ENCODE peak calls at places on chromosome X, in eight cellular contexts. One of them, this sample, is unnamed.

GRCh38 chrX:24190500-24191156 is 41.1 kb downstream of the ZFX start:
- DNase-seq in suprapubic skin: no peak
- DNase-seq in uterus: no peak
- DNase-seq in spleen: no peak
- DNase-seq in HepG2: peak
- DNase-seq in tibial nerve: no peak
- DNase-seq in breast epithelium: no peak
- DNase-seq in ovary: no peak
- DNase-seq in this sample: no peak

GRCh38 chrX:80807606-80808159 is 2.0 kb downstream of the BRWD3 start:
- DNase-seq in suprapubic skin: no peak
- DNase-seq in uterus: no peak
- DNase-seq in spleen: no peak
- DNase-seq in HepG2: no peak
- DNase-seq in tibial nerve: no peak
- DNase-seq in breast epithelium: peak
- DNase-seq in ovary: no peak
- DNase-seq in this sample: no peak

GRCh38 chrX:129979207-129979920 is 3.1 kb upstream of the BCORL1 start:
- DNase-seq in suprapubic skin: peak
- DNase-seq in uterus: peak
- DNase-seq in spleen: peak
- DNase-seq in HepG2: no peak
- DNase-seq in tibial nerve: no peak
- DNase-seq in breast epithelium: no peak
- DNase-seq in ovary: peak
- DNase-seq in this sample: no peak

GRCh38 chrX:57353472-57354132 is 67.1 kb downstream of the FAAH2 start:
- DNase-seq in suprapubic skin: no peak
- DNase-seq in uterus: no peak
- DNase-seq in spleen: no peak
- DNase-seq in HepG2: no peak
- DNase-seq in tibial nerve: no peak
- DNase-seq in breast epithelium: no peak
- DNase-seq in ovary: no peak
- DNase-seq in this sample: no peak

GRCh38 chrX:11758400-11759171 is 549 bp downstream of the MSL3 start:
- DNase-seq in suprapubic skin: peak
- DNase-seq in uterus: peak
- DNase-seq in spleen: peak
- DNase-seq in HepG2: peak
- DNase-seq in tibial nerve: peak
- DNase-seq in breast epithelium: peak
- DNase-seq in ovary: peak
- DNase-seq in this sample: peak

GRCh38 chrX:49199906-49200771 is at the start of gene SYP:
- DNase-seq in suprapubic skin: peak
- DNase-seq in uterus: peak
- DNase-seq in spleen: peak
- DNase-seq in HepG2: peak
- DNase-seq in tibial nerve: peak
- DNase-seq in breast epithelium: peak
- DNase-seq in ovary: peak
- DNase-seq in this sample: peak

GRCh38 chrX:34778961-34779360 is 121.9 kb upstream of the TMEM47 start:
- DNase-seq in suprapubic skin: no peak
- DNase-seq in uterus: no peak
- DNase-seq in spleen: no peak
- DNase-seq in HepG2: no peak
- DNase-seq in tibial nerve: no peak
- DNase-seq in breast epithelium: no peak
- DNase-seq in ovary: no peak
- DNase-seq in this sample: no peak

GRCh38 chrX:71111851-71112468 is 583 bp upstream of the IL2RG start:
- DNase-seq in suprapubic skin: no peak
- DNase-seq in uterus: no peak
- DNase-seq in spleen: peak
- DNase-seq in HepG2: no peak
- DNase-seq in tibial nerve: no peak
- DNase-seq in breast epithelium: no peak
- DNase-seq in ovary: no peak
- DNase-seq in this sample: no peak

GRCh38 chrX:84199688-84200087 is 11.7 kb upstream of the RPS6KA6 start:
- DNase-seq in suprapubic skin: no peak
- DNase-seq in uterus: no peak
- DNase-seq in spleen: no peak
- DNase-seq in HepG2: no peak
- DNase-seq in tibial nerve: no peak
- DNase-seq in breast epithelium: no peak
- DNase-seq in ovary: no peak
- DNase-seq in this sample: no peak

GRCh38 chrX:103758555-103758954 is 18.1 kb upstream of the PLP1 start:
- DNase-seq in suprapubic skin: no peak
- DNase-seq in uterus: no peak
- DNase-seq in spleen: no peak
- DNase-seq in HepG2: no peak
- DNase-seq in tibial nerve: no peak
- DNase-seq in breast epithelium: no peak
- DNase-seq in ovary: no peak
- DNase-seq in this sample: no peak

DNA sequence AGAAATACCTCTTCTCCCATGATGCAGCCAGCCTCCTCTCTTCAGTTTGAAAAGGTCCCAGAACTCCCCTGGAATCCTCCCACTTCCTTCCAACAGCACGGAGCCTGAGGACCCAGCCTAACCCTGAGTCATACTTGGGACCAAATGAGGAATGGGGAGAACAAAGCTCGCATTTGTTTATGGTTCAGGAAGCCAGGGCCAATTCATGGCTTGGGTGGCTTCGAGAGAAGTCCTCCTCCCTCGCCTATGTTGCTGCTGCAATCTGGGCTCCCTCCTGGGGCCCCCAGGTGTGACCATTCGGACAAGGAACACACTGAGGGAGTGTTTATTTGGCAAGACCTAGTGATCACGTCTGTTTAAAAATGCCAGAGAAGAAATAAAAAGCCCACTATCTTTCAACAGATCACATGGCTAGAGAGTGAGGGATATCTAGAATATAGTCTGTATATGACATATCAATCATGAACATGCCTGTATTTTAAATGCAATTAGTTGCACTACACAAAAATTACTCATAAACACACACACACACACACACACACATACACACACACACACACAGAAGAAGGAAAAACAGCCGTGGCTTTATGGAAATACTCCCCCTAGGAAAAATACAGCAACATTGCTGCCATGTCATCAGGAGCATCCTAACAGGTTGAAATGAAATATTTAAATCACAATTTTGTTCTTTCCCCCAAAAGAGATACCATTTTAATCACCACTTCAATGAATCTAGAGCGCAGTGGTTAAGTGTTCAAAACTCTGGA is 155.7 kb upstream of the MAP3K15 start:
- DNase-seq in suprapubic skin: no peak
- DNase-seq in uterus: peak
- DNase-seq in spleen: no peak
- DNase-seq in HepG2: peak
- DNase-seq in tibial nerve: peak
- DNase-seq in breast epithelium: no peak
- DNase-seq in ovary: peak
- DNase-seq in this sample: no peak
- TF ChIP-seq POLR2A in suprapubic skin: no peak
- TF ChIP-seq POLR2A in uterus: no peak
- TF ChIP-seq POLR2A in spleen: no peak
- TF ChIP-seq POLR2A in HepG2: no peak
- TF ChIP-seq POLR2A in tibial nerve: no peak
- TF ChIP-seq POLR2A in breast epithelium: no peak
- TF ChIP-seq POLR2A in ovary: no peak
- TF ChIP-seq POLR2A in this sample: no peak

DNA sequence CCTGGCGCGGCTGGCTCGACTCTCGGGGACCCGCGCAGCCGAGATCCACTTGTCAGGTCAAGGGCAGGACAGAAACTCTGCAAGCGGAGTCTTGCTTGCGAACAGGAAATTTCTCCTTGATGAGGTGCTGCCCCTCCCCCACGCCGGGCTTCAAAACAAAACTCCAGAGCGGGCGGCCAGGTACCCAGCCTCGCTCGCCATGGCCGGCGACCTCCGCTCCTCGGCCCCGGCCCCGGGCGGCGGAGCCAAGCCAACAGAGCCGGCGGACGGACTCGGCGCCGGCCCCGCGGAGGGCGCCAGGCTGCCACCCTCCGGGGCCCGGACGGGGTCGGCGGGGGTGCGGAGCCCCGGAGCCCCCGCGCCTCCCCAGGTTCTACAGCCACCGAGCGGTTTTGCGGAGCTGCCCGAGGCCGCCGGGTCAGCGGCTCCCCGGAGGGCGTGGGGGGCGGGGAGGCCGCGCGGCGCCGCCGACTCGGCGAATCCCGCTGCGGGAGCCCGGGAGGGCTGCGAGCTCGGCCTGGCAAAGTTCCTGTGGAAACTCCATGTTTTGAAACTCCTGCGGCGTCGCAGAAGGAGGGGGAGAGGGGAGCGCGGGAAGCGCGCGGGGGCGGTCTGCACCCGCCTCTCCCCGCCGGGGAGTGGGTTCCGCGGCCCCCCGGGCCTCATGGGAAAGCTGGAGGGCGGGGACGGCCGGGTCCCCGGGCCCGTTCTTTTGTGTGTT is 11.7 kb upstream of the BCOR start:
- DNase-seq in suprapubic skin: no peak
- DNase-seq in uterus: peak
- DNase-seq in spleen: peak
- DNase-seq in HepG2: peak
- DNase-seq in tibial nerve: peak
- DNase-seq in breast epithelium: no peak
- DNase-seq in ovary: peak
- DNase-seq in this sample: peak
- H3K27ac ChIP-seq in suprapubic skin: peak
- H3K27ac ChIP-seq in uterus: peak
- H3K27ac ChIP-seq in spleen: peak
- H3K27ac ChIP-seq in HepG2: peak
- H3K27ac ChIP-seq in tibial nerve: peak
- H3K27ac ChIP-seq in breast epithelium: peak
- H3K27ac ChIP-seq in ovary: peak
- H3K27ac ChIP-seq in this sample: peak

GRCh38 chrX:47584714-47585113 is 2.5 kb downstream of the TIMP1 start:
- DNase-seq in suprapubic skin: no peak
- DNase-seq in uterus: no peak
- DNase-seq in spleen: no peak
- DNase-seq in HepG2: no peak
- DNase-seq in tibial nerve: no peak
- DNase-seq in breast epithelium: no peak
- DNase-seq in ovary: no peak
- DNase-seq in this sample: no peak

GRCh38 chrX:47585273-47585672 is 3.0 kb downstream of the TIMP1 start:
- DNase-seq in suprapubic skin: no peak
- DNase-seq in uterus: no peak
- DNase-seq in spleen: no peak
- DNase-seq in HepG2: no peak
- DNase-seq in tibial nerve: no peak
- DNase-seq in breast epithelium: no peak
- DNase-seq in ovary: no peak
- DNase-seq in this sample: no peak

GRCh38 chrX:47583240-47583861 is 1.1 kb downstream of the TIMP1 start:
- DNase-seq in suprapubic skin: no peak
- DNase-seq in uterus: no peak
- DNase-seq in spleen: no peak
- DNase-seq in HepG2: no peak
- DNase-seq in tibial nerve: no peak
- DNase-seq in breast epithelium: no peak
- DNase-seq in ovary: no peak
- DNase-seq in this sample: no peak

GRCh38 chrX:47579537-47579936 is 2.7 kb upstream of the TIMP1 start:
- DNase-seq in suprapubic skin: no peak
- DNase-seq in uterus: no peak
- DNase-seq in spleen: no peak
- DNase-seq in HepG2: no peak
- DNase-seq in tibial nerve: no peak
- DNase-seq in breast epithelium: no peak
- DNase-seq in ovary: no peak
- DNase-seq in this sample: no peak

GRCh38 chrX:47581731-47582647 is at the start of gene TIMP1:
- DNase-seq in suprapubic skin: peak
- DNase-seq in uterus: peak
- DNase-seq in spleen: peak
- DNase-seq in HepG2: peak
- DNase-seq in tibial nerve: peak
- DNase-seq in breast epithelium: peak
- DNase-seq in ovary: peak
- DNase-seq in this sample: peak
- TF ChIP-seq POLR2A in suprapubic skin: peak
- TF ChIP-seq POLR2A in uterus: peak
- TF ChIP-seq POLR2A in spleen: no peak
- TF ChIP-seq POLR2A in HepG2: no peak
- TF ChIP-seq POLR2A in tibial nerve: peak
- TF ChIP-seq POLR2A in breast epithelium: no peak
- TF ChIP-seq POLR2A in ovary: peak
- TF ChIP-seq POLR2A in this sample: peak

GRCh38 chrX:123728554-123728953 is 4.3 kb downstream of the THOC2 start:
- DNase-seq in suprapubic skin: no peak
- DNase-seq in uterus: no peak
- DNase-seq in spleen: no peak
- DNase-seq in HepG2: no peak
- DNase-seq in tibial nerve: no peak
- DNase-seq in breast epithelium: no peak
- DNase-seq in ovary: no peak
- DNase-seq in this sample: no peak

GRCh38 chrX:123731987-123732678 is 719 bp downstream of the THOC2 start:
- DNase-seq in suprapubic skin: peak
- DNase-seq in uterus: no peak
- DNase-seq in spleen: peak
- DNase-seq in HepG2: no peak
- DNase-seq in tibial nerve: no peak
- DNase-seq in breast epithelium: peak
- DNase-seq in ovary: peak
- DNase-seq in this sample: no peak

GRCh38 chrX:123731258-123731986 is 1.4 kb downstream of the THOC2 start:
- DNase-seq in suprapubic skin: no peak
- DNase-seq in uterus: no peak
- DNase-seq in spleen: no peak
- DNase-seq in HepG2: no peak
- DNase-seq in tibial nerve: no peak
- DNase-seq in breast epithelium: no peak
- DNase-seq in ovary: no peak
- DNase-seq in this sample: no peak

GRCh38 chrX:123736333-123736921 is 3.6 kb upstream of the THOC2 start:
- DNase-seq in suprapubic skin: no peak
- DNase-seq in uterus: no peak
- DNase-seq in spleen: no peak
- DNase-seq in HepG2: no peak
- DNase-seq in tibial nerve: no peak
- DNase-seq in breast epithelium: no peak
- DNase-seq in ovary: no peak
- DNase-seq in this sample: no peak

GRCh38 chrX:123732679-123733363 is at the start of gene THOC2:
- DNase-seq in suprapubic skin: peak
- DNase-seq in uterus: peak
- DNase-seq in spleen: peak
- DNase-seq in HepG2: peak
- DNase-seq in tibial nerve: peak
- DNase-seq in breast epithelium: peak
- DNase-seq in ovary: peak
- DNase-seq in this sample: peak
- H3K27ac ChIP-seq in suprapubic skin: peak
- H3K27ac ChIP-seq in uterus: peak
- H3K27ac ChIP-seq in spleen: peak
- H3K27ac ChIP-seq in HepG2: peak
- H3K27ac ChIP-seq in tibial nerve: peak
- H3K27ac ChIP-seq in breast epithelium: peak
- H3K27ac ChIP-seq in ovary: peak
- H3K27ac ChIP-seq in this sample: peak

GRCh38 chrX:66015152-66015827 is 24.6 kb downstream of the VSIG4 start:
- DNase-seq in suprapubic skin: no peak
- DNase-seq in uterus: no peak
- DNase-seq in spleen: peak
- DNase-seq in HepG2: no peak
- DNase-seq in tibial nerve: no peak
- DNase-seq in breast epithelium: no peak
- DNase-seq in ovary: no peak
- DNase-seq in this sample: no peak
- TF ChIP-seq POLR2A in suprapubic skin: peak
- TF ChIP-seq POLR2A in uterus: no peak
- TF ChIP-seq POLR2A in spleen: peak
- TF ChIP-seq POLR2A in HepG2: no peak
- TF ChIP-seq POLR2A in tibial nerve: peak
- TF ChIP-seq POLR2A in breast epithelium: no peak
- TF ChIP-seq POLR2A in ovary: no peak
- TF ChIP-seq POLR2A in this sample: no peak